ENCODE peak calls at places on chromosomes 1 and 21, in seven cellular contexts. One of them, this sample, is unnamed.

GRCh38 chr1:167043752-167044488 is 46.3 kb downstream of the GPA33 start:
- DNase-seq in non-pigmented ciliary epithelial cell: no peak
- DNase-seq in astrocyte: peak; percentile 43
- DNase-seq in OCI-LY7: peak; percentile 81
- DNase-seq in C1 segment of cervical spinal cord: no peak
- DNase-seq in LoVo: peak; percentile 48
- DNase-seq in skeletal muscle cell: no peak
- DNase-seq in this sample: no peak

GRCh38 chr1:67463298-67463960 is 33.2 kb upstream of the SERBP1 start:
- DNase-seq in LoVo: no peak
- DNase-seq in OCI-LY7: no peak
- DNase-seq in skeletal muscle cell: no peak
- DNase-seq in non-pigmented ciliary epithelial cell: no peak
- DNase-seq in astrocyte: no peak
- DNase-seq in C1 segment of cervical spinal cord: no peak
- DNase-seq in this sample: no peak

GRCh38 chr1:226590626-226591025 is 42.1 kb downstream of the STUM start:
- DNase-seq in astrocyte: no peak
- DNase-seq in C1 segment of cervical spinal cord: no peak
- DNase-seq in LoVo: no peak
- DNase-seq in skeletal muscle cell: no peak
- DNase-seq in OCI-LY7: no peak
- DNase-seq in non-pigmented ciliary epithelial cell: no peak
- DNase-seq in this sample: peak; percentile 59

GRCh38 chr1:167412920-167413319 is 105.4 kb downstream of the CD247 start:
- DNase-seq in astrocyte: no peak
- DNase-seq in C1 segment of cervical spinal cord: no peak
- DNase-seq in OCI-LY7: peak; percentile 26
- DNase-seq in non-pigmented ciliary epithelial cell: no peak
- DNase-seq in LoVo: no peak
- DNase-seq in skeletal muscle cell: no peak
- DNase-seq in this sample: no peak

GRCh38 chr21:39472211-39472610 is 20.4 kb downstream of the SH3BGR start:
- DNase-seq in C1 segment of cervical spinal cord: no peak
- DNase-seq in OCI-LY7: no peak
- DNase-seq in LoVo: no peak
- DNase-seq in skeletal muscle cell: no peak
- DNase-seq in non-pigmented ciliary epithelial cell: no peak
- DNase-seq in astrocyte: no peak
- DNase-seq in this sample: no peak

GRCh38 chr1:228081578-228082259 is 789 bp upstream of the ARF1 start:
- DNase-seq in LoVo: no peak
- DNase-seq in astrocyte: no peak
- DNase-seq in non-pigmented ciliary epithelial cell: no peak
- DNase-seq in OCI-LY7: peak; percentile 37
- DNase-seq in skeletal muscle cell: no peak
- DNase-seq in C1 segment of cervical spinal cord: no peak
- DNase-seq in this sample: no peak

GRCh38 chr21:42997053-42997452 is 22.7 kb downstream of the PKNOX1 start:
- DNase-seq in LoVo: no peak
- DNase-seq in skeletal muscle cell: peak; percentile 90
- DNase-seq in C1 segment of cervical spinal cord: no peak
- DNase-seq in OCI-LY7: no peak
- DNase-seq in astrocyte: peak; percentile 97
- DNase-seq in non-pigmented ciliary epithelial cell: peak; percentile 92
- DNase-seq in this sample: peak; percentile 75

GRCh38 chr21:39020751-39021474 is 162.3 kb downstream of the PSMG1 start:
- DNase-seq in skeletal muscle cell: no peak
- DNase-seq in astrocyte: peak; percentile 67
- DNase-seq in OCI-LY7: no peak
- DNase-seq in C1 segment of cervical spinal cord: no peak
- DNase-seq in LoVo: no peak
- DNase-seq in non-pigmented ciliary epithelial cell: no peak
- DNase-seq in this sample: no peak

GRCh38 chr1:22132517-22133235 is 10.2 kb downstream of the WNT4 start:
- DNase-seq in LoVo: no peak
- DNase-seq in astrocyte: peak; percentile 52
- DNase-seq in OCI-LY7: no peak
- DNase-seq in C1 segment of cervical spinal cord: no peak
- DNase-seq in skeletal muscle cell: no peak
- DNase-seq in non-pigmented ciliary epithelial cell: no peak
- DNase-seq in this sample: no peak

GRCh38 chr1:201461193-201461657 is 7.8 kb downstream of the PHLDA3 start:
- DNase-seq in C1 segment of cervical spinal cord: no peak
- DNase-seq in LoVo: peak; percentile 85
- DNase-seq in OCI-LY7: no peak
- DNase-seq in astrocyte: peak; percentile 97
- DNase-seq in skeletal muscle cell: peak; percentile 96
- DNase-seq in non-pigmented ciliary epithelial cell: peak; percentile 94
- DNase-seq in this sample: peak; percentile 81

GRCh38 chr1:109425902-109426277 is 358 bp downstream of the PSMA5 start:
- DNase-seq in LoVo: peak; percentile 63
- DNase-seq in C1 segment of cervical spinal cord: no peak
- DNase-seq in skeletal muscle cell: no peak
- DNase-seq in OCI-LY7: peak; percentile 71
- DNase-seq in astrocyte: peak; percentile 25
- DNase-seq in non-pigmented ciliary epithelial cell: no peak
- DNase-seq in this sample: peak; percentile 26

GRCh38 chr1:62434612-62434994 is 2.2 kb upstream of the USP1 start:
- DNase-seq in non-pigmented ciliary epithelial cell: no peak
- DNase-seq in skeletal muscle cell: no peak
- DNase-seq in LoVo: no peak
- DNase-seq in astrocyte: no peak
- DNase-seq in OCI-LY7: no peak
- DNase-seq in C1 segment of cervical spinal cord: no peak
- DNase-seq in this sample: no peak

GRCh38 chr21:27674037-27674436 is 707.1 kb upstream of the ADAMTS5 start:
- DNase-seq in C1 segment of cervical spinal cord: no peak
- DNase-seq in OCI-LY7: no peak
- DNase-seq in LoVo: no peak
- DNase-seq in skeletal muscle cell: peak; percentile 69
- DNase-seq in astrocyte: peak; percentile 76
- DNase-seq in non-pigmented ciliary epithelial cell: peak; percentile 85
- DNase-seq in this sample: peak; percentile 39

GRCh38 chr21:34008618-34009017 is 64.8 kb upstream of the MRPS6 start:
- DNase-seq in skeletal muscle cell: no peak
- DNase-seq in non-pigmented ciliary epithelial cell: no peak
- DNase-seq in LoVo: no peak
- DNase-seq in C1 segment of cervical spinal cord: no peak
- DNase-seq in OCI-LY7: no peak
- DNase-seq in astrocyte: peak; percentile 86
- DNase-seq in this sample: no peak

GRCh38 chr21:32604484-32604883 is 7.7 kb downstream of the CFAP298 start:
- DNase-seq in LoVo: no peak
- DNase-seq in non-pigmented ciliary epithelial cell: no peak
- DNase-seq in skeletal muscle cell: no peak
- DNase-seq in C1 segment of cervical spinal cord: no peak
- DNase-seq in astrocyte: no peak
- DNase-seq in OCI-LY7: no peak
- DNase-seq in this sample: no peak

GRCh38 chr1:205172729-205173366 is 38.7 kb downstream of the DSTYK start:
- DNase-seq in skeletal muscle cell: peak; percentile 93
- DNase-seq in LoVo: no peak
- DNase-seq in astrocyte: peak; percentile 98
- DNase-seq in non-pigmented ciliary epithelial cell: peak; percentile 96
- DNase-seq in C1 segment of cervical spinal cord: no peak
- DNase-seq in OCI-LY7: no peak
- DNase-seq in this sample: peak; percentile 93

GRCh38 chr1:179883739-179884138 is 1.7 kb downstream of the TOR1AIP1 start:
- DNase-seq in OCI-LY7: peak; percentile 60
- DNase-seq in LoVo: peak; percentile 19
- DNase-seq in astrocyte: peak; percentile 63
- DNase-seq in non-pigmented ciliary epithelial cell: no peak
- DNase-seq in C1 segment of cervical spinal cord: no peak
- DNase-seq in skeletal muscle cell: no peak
- DNase-seq in this sample: no peak

GRCh38 chr1:25232866-25233784 is 823 bp upstream of the SYF2 start:
- DNase-seq in LoVo: peak; percentile 83
- DNase-seq in astrocyte: peak; percentile 71
- DNase-seq in non-pigmented ciliary epithelial cell: peak; percentile 56
- DNase-seq in skeletal muscle cell: peak; percentile 41
- DNase-seq in C1 segment of cervical spinal cord: peak; percentile 37
- DNase-seq in OCI-LY7: peak; percentile 87
- DNase-seq in this sample: peak; percentile 47

GRCh38 chr1:86231076-86231475 is 74.5 kb upstream of the COL24A1 start:
- DNase-seq in non-pigmented ciliary epithelial cell: no peak
- DNase-seq in C1 segment of cervical spinal cord: no peak
- DNase-seq in LoVo: no peak
- DNase-seq in astrocyte: peak; percentile 32
- DNase-seq in skeletal muscle cell: no peak
- DNase-seq in OCI-LY7: no peak
- DNase-seq in this sample: peak; percentile 45

GRCh38 chr1:163771637-163772036 is 449.9 kb downstream of the NUF2 start:
- DNase-seq in astrocyte: no peak
- DNase-seq in C1 segment of cervical spinal cord: no peak
- DNase-seq in LoVo: no peak
- DNase-seq in OCI-LY7: no peak
- DNase-seq in non-pigmented ciliary epithelial cell: no peak
- DNase-seq in skeletal muscle cell: no peak
- DNase-seq in this sample: no peak

GRCh38 chr1:39272027-39272790 is 67.7 kb downstream of the MACF1 start:
- DNase-seq in astrocyte: no peak
- DNase-seq in non-pigmented ciliary epithelial cell: no peak
- DNase-seq in C1 segment of cervical spinal cord: peak; percentile 43
- DNase-seq in OCI-LY7: peak; percentile 12
- DNase-seq in skeletal muscle cell: peak; percentile 55
- DNase-seq in LoVo: no peak
- DNase-seq in this sample: no peak

GRCh38 chr1:53946252-53947171 is at the start of gene LRRC42:
- DNase-seq in skeletal muscle cell: no peak
- DNase-seq in non-pigmented ciliary epithelial cell: no peak
- DNase-seq in OCI-LY7: peak; percentile 88
- DNase-seq in C1 segment of cervical spinal cord: no peak
- DNase-seq in astrocyte: no peak
- DNase-seq in LoVo: no peak
- DNase-seq in this sample: no peak

GRCh38 chr1:165367375-165367993 is 11.0 kb upstream of the LMX1A start:
- DNase-seq in skeletal muscle cell: peak; percentile 22
- DNase-seq in C1 segment of cervical spinal cord: peak; percentile 59
- DNase-seq in astrocyte: peak; percentile 38
- DNase-seq in LoVo: peak; percentile 68
- DNase-seq in non-pigmented ciliary epithelial cell: peak; percentile 41
- DNase-seq in OCI-LY7: peak; percentile 64
- DNase-seq in this sample: peak; percentile 56

GRCh38 chr1:41891403-41891896 is 27.3 kb downstream of the HIVEP3 start:
- DNase-seq in skeletal muscle cell: no peak
- DNase-seq in OCI-LY7: peak; percentile 46
- DNase-seq in LoVo: peak; percentile 38
- DNase-seq in astrocyte: no peak
- DNase-seq in non-pigmented ciliary epithelial cell: no peak
- DNase-seq in C1 segment of cervical spinal cord: peak; percentile 19
- DNase-seq in this sample: no peak

GRCh38 chr1:86388777-86389176 is 7.3 kb downstream of the ODF2L start:
- DNase-seq in OCI-LY7: no peak
- DNase-seq in astrocyte: no peak
- DNase-seq in non-pigmented ciliary epithelial cell: no peak
- DNase-seq in LoVo: no peak
- DNase-seq in skeletal muscle cell: no peak
- DNase-seq in C1 segment of cervical spinal cord: no peak
- DNase-seq in this sample: no peak

GRCh38 chr1:171935664-171936063 is 94.4 kb downstream of the DNM3 start:
- DNase-seq in C1 segment of cervical spinal cord: no peak
- DNase-seq in skeletal muscle cell: no peak
- DNase-seq in OCI-LY7: no peak
- DNase-seq in astrocyte: no peak
- DNase-seq in LoVo: no peak
- DNase-seq in non-pigmented ciliary epithelial cell: no peak
- DNase-seq in this sample: no peak

GRCh38 chr21:36706951-36707762 is 8.2 kb downstream of the SIM2 start:
- DNase-seq in LoVo: no peak
- DNase-seq in C1 segment of cervical spinal cord: no peak
- DNase-seq in non-pigmented ciliary epithelial cell: no peak
- DNase-seq in astrocyte: no peak
- DNase-seq in skeletal muscle cell: no peak
- DNase-seq in OCI-LY7: no peak
- DNase-seq in this sample: no peak

This sample was measured in HFF-Myc.